ENCODE peak calls at places on chromosomes 6 and 20, in seven cellular contexts. Q is left lung; N is germinal center; T is NCI-H774; J is GM04503; C is stimulated activated CD8-positive, alpha-beta memory T cell treated with anti-CD3 and anti-CD28 coated beads, Interleukin-15, amount 100 ng/mL, for 48 hours; O is posterior cingulate gyrus. H is an unnamed sample.

GRCh38 chr6:153130515-153131036 is 506 bp downstream of the RGS17 start:
- DNase-seq in Q (no peak), N (peak; percentile 3), O (peak; percentile 73), J (no peak), T (no peak), C (no peak), H (no peak)

GRCh38 chr20:32366380-32366779 is 8.2 kb downstream of the ASXL1 start:
- DNase-seq in C (no peak), N (no peak), O (no peak), Q (no peak), J (no peak), T (no peak), H (no peak)

GRCh38 chr20:35398660-35399144 is 13.1 kb downstream of the UQCC1 start:
- DNase-seq in C (no peak), T (no peak), N (no peak), O (no peak), J (no peak), Q (no peak), H (no peak)

GRCh38 chr6:152338335-152339125 is 298.6 kb downstream of the SYNE1 start:
- DNase-seq in N (peak; percentile 48), O (peak; percentile 73), Q (no peak), T (peak; percentile 36), J (no peak), C (peak; percentile 19), H (peak; percentile 10)

GRCh38 chr6:170152989-170153388 is 137.9 kb downstream of the DLL1 start:
- DNase-seq in O (peak; percentile 89), C (no peak), T (peak; percentile 94), N (no peak), Q (peak; percentile 85), J (no peak), H (peak; percentile 22)

GRCh38 chr6:143038845-143039244 is 21.8 kb upstream of the AIG1 start:
- DNase-seq in Q (no peak), J (no peak), N (no peak), T (no peak), C (no peak), O (no peak), H (no peak)

GRCh38 chr6:147559016-147559415 is 50.5 kb downstream of the SAMD5 start:
- DNase-seq in Q (no peak), C (no peak), J (no peak), N (no peak), O (no peak), T (no peak), H (no peak)

GRCh38 chr6:146420255-146420654 is 123.4 kb upstream of the RAB32 start:
- DNase-seq in N (no peak), T (no peak), Q (no peak), C (no peak), O (no peak), J (no peak), H (no peak)

GRCh38 chr6:93389192-93389591 is 30.2 kb downstream of the EPHA7 start:
- DNase-seq in J (no peak), C (no peak), O (no peak), Q (no peak), N (no peak), T (no peak), H (no peak)

H was measured in A549.